ENCODE peak calls at places on chromosomes 16 and 17, in seven cellular contexts. G is T-helper 2 cell; O is stimulated activated CD8-positive, alpha-beta memory T cell treated with anti-CD3 and anti-CD28 coated beads, Interleukin-4, amount 100 ng/mL, for 1 hour; X is NT2/D1; S is stimulated activated CD4-positive, alpha-beta T cell treated with anti-CD3 and anti-CD28 coated beads, Interleukin-2, amount 100 ng/mL, for 48 hours; V is choroid plexus epithelial cell; I is RCC 7860. B is an unnamed sample.

GRCh38 chr17:57552114-57552601 is 192.9 kb downstream of the CCDC182 start:
- DNase-seq in G (no peak), O (no peak), X (no peak), S (peak; percentile 21), V (peak; percentile 57), I (no peak), B (no peak)

GRCh38 chr16:80655751-80656150 is 115.0 kb downstream of the DYNLRB2 start:
- DNase-seq in G (no peak), O (no peak), X (no peak), S (no peak), V (no peak), I (no peak), B (no peak)

GRCh38 chr17:376936-377863 is 24.6 kb upstream of the RPH3AL start:
- DNase-seq in G (no peak), O (no peak), X (no peak), S (no peak), V (no peak), I (no peak), B (no peak)

GRCh38 chr17:53780320-53780719 is 42.4 kb upstream of the KIF2B start:
- DNase-seq in G (no peak), O (no peak), X (no peak), S (no peak), V (no peak), I (no peak), B (no peak)

GRCh38 chr16:12426122-12426521 is 377.6 kb downstream of the CPPED1 start:
- DNase-seq in G (no peak), O (no peak), X (no peak), S (no peak), V (peak; percentile 21), I (peak; percentile 35), B (no peak)

GRCh38 chr16:86918637-86919036 is 340.3 kb downstream of the FOXL1 start:
- DNase-seq in G (no peak), O (no peak), X (no peak), S (no peak), V (no peak), I (no peak), B (no peak)

GRCh38 chr16:89189358-89190025 is 10.8 kb downstream of the SLC22A31 start:
- DNase-seq in G (no peak), O (no peak), X (no peak), S (no peak), V (no peak), I (no peak), B (no peak)

GRCh38 chr16:19555186-19555937 is at the start of gene VPS35L:
- DNase-seq in G (peak; percentile 85), O (peak; percentile 90), X (peak; percentile 99), S (peak; percentile 92), V (peak; percentile 99), I (peak; percentile 82), B (peak; percentile 95)

GRCh38 chr16:66846266-66846665 is 2.1 kb downstream of the CA7 start:
- DNase-seq in G (no peak), O (no peak), X (no peak), S (no peak), V (no peak), I (no peak), B (no peak)

GRCh38 chr16:48583075-48584065 is 26.6 kb downstream of the N4BP1 start:
- DNase-seq in G (no peak), O (no peak), X (no peak), S (no peak), V (no peak), I (peak; percentile 10), B (peak; percentile 81)

GRCh38 chr16:87801679-87802300 is 36.0 kb upstream of the KLHDC4 start:
- DNase-seq in G (no peak), O (no peak), X (no peak), S (no peak), V (no peak), I (no peak), B (no peak)